ENCODE peak calls at places on chromosome X, in four cellular contexts. F, C, Y and Q are unnamed samples.

GRCh38 chrX:115423091-115423490 is 133.6 kb downstream of the LUZP4 start:
- DNase-seq in F (no peak), C (no peak), Y (no peak), Q (no peak)

GRCh38 chrX:111447298-111447697 is 35.3 kb upstream of the DCX start:
- DNase-seq in F (no peak), C (peak), Y (no peak), Q (peak)

GRCh38 chrX:10121787-10122186 is 35.0 kb upstream of the CLCN4 start:
- DNase-seq in F (no peak), C (peak), Y (no peak), Q (no peak)

GRCh38 chrX:54640721-54641120 is 110.7 kb downstream of the GNL3L start:
- DNase-seq in F (no peak), C (peak), Y (no peak), Q (peak)

GRCh38 chrX:27679281-27679680 is 89.1 kb downstream of the DCAF8L2 start:
- DNase-seq in C (no peak), Y (no peak), F (no peak), Q (peak)

GRCh38 chrX:154481911-154482601 is 3.0 kb upstream of the LAGE3 start:
- DNase-seq in Y (no peak), C (no peak), F (no peak), Q (no peak)

GRCh38 chrX:25158635-25159034 is 142.9 kb upstream of the ARX start:
- DNase-seq in C (no peak), F (no peak), Y (no peak), Q (peak)

GRCh38 chrX:139293991-139294390 is 236.5 kb upstream of the F9 start:
- DNase-seq in C (no peak), F (no peak), Y (no peak), Q (no peak)

GRCh38 chrX:41634284-41634683 is 54.5 kb upstream of the GPR34 start:
- DNase-seq in C (peak), Y (no peak), F (no peak), Q (peak)

GRCh38 chrX:73965833-73966232 is 338.1 kb upstream of the ZCCHC13 start:
- DNase-seq in F (no peak), C (no peak), Y (no peak), Q (no peak)

GRCh38 chrX:153214934-153215333 is 35.9 kb downstream of the MAGEA1 start:
- DNase-seq in Y (no peak), F (no peak), C (no peak), Q (no peak)

GRCh38 chrX:43655151-43655676 is 885 bp upstream of the MAOA start:
- DNase-seq in Y (peak), C (peak), F (peak), Q (peak)

GRCh38 chrX:71616672-71617529 is 1.4 kb downstream of the CXCR3 start:
- DNase-seq in C (no peak), F (no peak), Y (no peak), Q (no peak)
- H3K4me3 ChIP-seq in C (no peak), F (no peak), Y (no peak), Q (no peak)

DNA sequence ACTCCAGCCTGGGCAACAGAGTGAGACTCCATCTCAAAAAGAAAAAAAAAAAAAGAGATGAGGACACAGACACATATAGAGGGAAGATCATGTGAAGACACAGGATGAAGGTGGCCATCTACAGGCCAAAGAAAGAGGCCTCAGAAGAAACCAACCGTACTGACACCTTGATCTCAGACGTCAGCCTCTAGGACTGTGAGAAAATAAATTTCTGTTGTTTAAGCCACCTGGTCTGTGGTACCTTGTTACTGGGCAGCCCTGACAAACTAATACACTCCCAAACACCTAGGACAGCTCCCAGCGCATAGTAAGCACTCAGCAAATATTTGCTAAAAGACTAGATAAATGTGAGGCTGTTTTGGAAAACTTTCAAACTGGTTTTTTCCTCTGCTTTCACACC is 59.2 kb upstream of the SMIM10 start:
- DNase-seq in F (no peak), Y (no peak), C (no peak), Q (no peak)
- TF ChIP-seq CTCF in F (no peak), Y (no peak), C (peak), Q (peak)

GRCh38 chrX:13208281-13208935 is 111.4 kb downstream of the ATXN3L start:
- DNase-seq in C (peak), Y (no peak), F (no peak), Q (no peak)

GRCh38 chrX:13215729-13216128 is 104.1 kb downstream of the ATXN3L start:
- DNase-seq in F (no peak), Y (no peak), C (peak), Q (peak)

GRCh38 chrX:13216139-13216538 is 103.7 kb downstream of the ATXN3L start:
- DNase-seq in F (no peak), C (peak), Y (no peak), Q (peak)

GRCh38 chrX:13212191-13212651 is 107.6 kb downstream of the ATXN3L start:
- DNase-seq in C (no peak), Y (no peak), F (no peak), Q (peak)
- H3K4me3 ChIP-seq in C (no peak), Y (no peak), F (no peak), Q (no peak)

GRCh38 chrX:92232182-92232581 is 453.0 kb downstream of the PCDH11X start:
- DNase-seq in Y (no peak), C (no peak), F (no peak), Q (no peak)
- TF ChIP-seq CTCF in Y (peak), C (no peak), F (no peak), Q (no peak)

GRCh38 chrX:38326086-38326485 is 1.2 kb downstream of the RPGR start:
- DNase-seq in Y (no peak), C (no peak), F (no peak), Q (peak)
- H3K4me3 ChIP-seq in Y (no peak), C (peak), F (peak), Q (peak)

GRCh38 chrX:150898343-150899190 is at the start of gene CD99L2:
- DNase-seq in C (peak), F (peak), Y (peak), Q (peak)
- TF ChIP-seq CTCF in C (no peak), F (no peak), Y (no peak), Q (no peak)

GRCh38 chrX:109299091-109299490 is 182.8 kb downstream of the GUCY2F start:
- DNase-seq in Y (no peak), C (no peak), F (no peak), Q (no peak)
- H3K4me3 ChIP-seq in Y (no peak), C (no peak), F (no peak), Q (no peak)